ENCODE peak calls at places on chromosomes 5 and 9, in ten cellular contexts. D is NCI-H510A treated with DMSO at 0.1 percent for 48 hours; K is Right ventricle myocardium superior; I is stomach; Q is NCI-H146; U is stimulated activated CD8-positive, alpha-beta memory T cell treated with anti-CD3 and anti-CD28 coated beads, Interleukin-12 subunit alpha, Interleukin-12 subunit beta, amount 100 ng/mL, for 4 hours; L is CD8-positive, alpha-beta memory T cell; E is kidney; Z is germinal center; V is iris pigment epithelial cell. S is an unnamed sample.

GRCh38 chr5:156991714-156992113 is 28.7 kb upstream of the TIMD4 start:
- DNase-seq in K (no peak), V (no peak), E (no peak), Q (no peak), D (no peak), Z (no peak), U (no peak), I (no peak), L (no peak), S (no peak)

GRCh38 chr5:53041071-53041692 is 52.0 kb downstream of the ITGA2 start:
- DNase-seq in I (no peak), D (no peak), V (peak; percentile 78), E (no peak), K (no peak), L (no peak), U (no peak), Z (no peak), Q (no peak), S (no peak)

GRCh38 chr5:112995764-112996618 is 19.4 kb downstream of the DCP2 start:
- DNase-seq in Q (peak; percentile 49), K (peak; percentile 69), Z (peak; percentile 66), D (peak; percentile 7), V (peak; percentile 63), U (peak; percentile 44), E (no peak), I (peak; percentile 75), L (peak; percentile 68), S (peak; percentile 77)

GRCh38 chr9:70551391-70551790 is 136.9 kb upstream of the KLF9 start:
- DNase-seq in I (no peak), E (no peak), L (no peak), D (no peak), V (peak; percentile 23), Q (no peak), K (no peak), U (no peak), Z (no peak), S (no peak)

GRCh38 chr9:89177021-89177400 is 1.6 kb downstream of the SHC3 start:
- DNase-seq in I (no peak), L (no peak), K (no peak), E (no peak), U (no peak), Z (no peak), Q (no peak), D (no peak), V (peak; percentile 65), S (no peak)

GRCh38 chr5:20088361-20088760 is 100.4 kb upstream of the CDH18 start:
- DNase-seq in K (no peak), I (no peak), V (no peak), E (no peak), L (no peak), Q (no peak), Z (no peak), D (no peak), U (no peak), S (no peak)

GRCh38 chr5:72847989-72848473 is 31.6 kb downstream of the TNPO1 start:
- DNase-seq in L (peak; percentile 78), V (peak; percentile 96), K (peak; percentile 94), U (peak; percentile 76), E (peak; percentile 96), Q (peak; percentile 84), D (peak; percentile 68), Z (peak; percentile 76), I (peak; percentile 90), S (peak; percentile 91)

GRCh38 chr9:125262217-125262991 is 778 bp downstream of the GAPVD1 start:
- DNase-seq in U (no peak), L (no peak), E (no peak), K (no peak), V (peak; percentile 25), D (no peak), I (no peak), Q (no peak), Z (no peak), S (no peak)

GRCh38 chr5:10654566-10654965 is 90.7 kb downstream of the ANKRD33B start:
- DNase-seq in I (peak; percentile 11), V (no peak), Z (no peak), E (no peak), D (no peak), Q (no peak), L (no peak), K (no peak), U (no peak), S (no peak)

GRCh38 chr5:90510438-90510837 is 18.9 kb downstream of the LYSMD3 start:
- DNase-seq in Z (no peak), D (no peak), K (no peak), V (no peak), E (no peak), U (no peak), I (no peak), L (no peak), Q (no peak), S (no peak)

GRCh38 chr9:2271426-2271825 is 256.3 kb downstream of the SMARCA2 start:
- DNase-seq in Z (peak; percentile 69), D (no peak), L (no peak), I (no peak), Q (no peak), V (peak; percentile 64), K (peak; percentile 57), E (no peak), U (no peak), S (peak; percentile 29)

GRCh38 chr9:19231126-19232035 is 888 bp downstream of the DENND4C start:
- DNase-seq in L (no peak), I (peak; percentile 26), Q (peak; percentile 59), D (no peak), U (no peak), Z (peak; percentile 29), K (no peak), V (peak; percentile 28), E (no peak), S (no peak)

GRCh38 chr9:112777914-112778313 is 27.4 kb downstream of the SNX30 start:
- DNase-seq in V (no peak), Q (no peak), E (no peak), D (no peak), U (no peak), Z (no peak), I (no peak), K (no peak), L (no peak), S (no peak)

GRCh38 chr9:98445576-98445975 is 190.1 kb upstream of the TBC1D2 start:
- DNase-seq in V (no peak), I (no peak), Q (peak; percentile 88), Z (no peak), U (no peak), L (no peak), E (no peak), K (no peak), D (no peak), S (no peak)

GRCh38 chr9:126485662-126486061 is 128.1 kb upstream of the LMX1B start:
- DNase-seq in U (no peak), Q (no peak), Z (no peak), D (no peak), K (no peak), V (no peak), L (no peak), I (no peak), E (peak; percentile 4), S (no peak)